ENCODE peak calls at places on chromosomes 11 and 22, in nine cellular contexts. O is Panc1; I is activated CD8-positive, alpha-beta memory T cell treated with anti-CD3 and anti-CD28 coated beads, Interleukin-2, amount 50 U/mL, for 4 hours; R is COR-L47; Z is stimulated activated CD4-positive, alpha-beta T cell treated with anti-CD3 and anti-CD28 coated beads, Interleukin-12 subunit alpha, Interleukin-12 subunit beta, amount 100 ng/mL, for 24 hours; V is stimulated activated CD8-positive, alpha-beta memory T cell treated with anti-CD3 and anti-CD28 coated beads, Interleukin-15, amount 100 ng/mL, for 48 hours; S is DMS53; L is fibroblast of lung; A is ELF-1. Q is an unnamed sample.

GRCh38 chr11:15826826-15827225 is 529.5 kb downstream of the SOX6 start:
- DNase-seq in V (no peak), O (no peak), A (peak), R (peak), S (peak), L (no peak), I (no peak), Z (no peak), Q (no peak)

GRCh38 chr11:37786214-37786755 is 1188.2 kb upstream of the RAG2 start:
- DNase-seq in O (no peak), I (no peak), L (peak), V (no peak), S (no peak), A (no peak), R (no peak), Z (no peak), Q (no peak)

GRCh38 chr11:75592699-75593098 is 30.6 kb downstream of the SERPINH1 start:
- DNase-seq in V (no peak), A (no peak), R (peak), L (no peak), S (peak), Z (no peak), O (no peak), I (no peak), Q (no peak)

GRCh38 chr11:101914349-101914736 is 467 bp upstream of the CEP126 start:
- DNase-seq in R (no peak), S (peak), A (no peak), V (no peak), O (no peak), L (peak), I (no peak), Z (no peak), Q (no peak)

GRCh38 chr11:86427441-86427840 is 52.8 kb downstream of the CCDC81 start:
- DNase-seq in R (no peak), V (no peak), I (no peak), Z (no peak), L (no peak), O (no peak), S (no peak), A (no peak), Q (no peak)

GRCh38 chr22:31846161-31847115 is 92.6 kb downstream of the DEPDC5 start:
- DNase-seq in V (no peak), Z (no peak), I (no peak), A (peak), R (no peak), O (no peak), S (peak), L (peak), Q (no peak)

GRCh38 chr22:33746501-33746928 is 173.8 kb downstream of the LARGE1 start:
- DNase-seq in O (no peak), L (no peak), I (no peak), Z (no peak), S (peak), R (no peak), V (no peak), A (no peak), Q (no peak)

GRCh38 chr11:41920374-41920773 is 460.9 kb upstream of the LRRC4C start:
- DNase-seq in R (no peak), Z (no peak), O (no peak), V (no peak), L (no peak), S (no peak), I (no peak), A (no peak), Q (no peak)

GRCh38 chr11:45535033-45535432 is 130.4 kb downstream of the CHST1 start:
- DNase-seq in V (no peak), A (no peak), Z (no peak), S (no peak), L (no peak), R (no peak), I (no peak), O (no peak), Q (no peak)

GRCh38 chr11:13949876-13950275 is 12.6 kb upstream of the SPON1 start:
- DNase-seq in S (peak), I (no peak), V (no peak), Z (no peak), A (no peak), L (no peak), R (no peak), O (no peak), Q (no peak)

GRCh38 chr22:42920101-42920820 is 63.2 kb upstream of the ARFGAP3 start:
- DNase-seq in V (no peak), I (no peak), O (no peak), S (no peak), L (peak), Z (no peak), A (no peak), R (no peak), Q (no peak)

GRCh38 chr11:33157103-33158027 is 3.9 kb downstream of the CSTF3 start:
- DNase-seq in A (no peak), R (no peak), Z (no peak), I (no peak), L (peak), V (no peak), O (no peak), S (peak), Q (no peak)

GRCh38 chr22:36359172-36359973 is 28.4 kb downstream of the MYH9 start:
- DNase-seq in S (no peak), R (no peak), L (no peak), O (no peak), Z (no peak), I (no peak), V (no peak), A (no peak), Q (no peak)

GRCh38 chr11:73095613-73096012 is 46.5 kb downstream of the FCHSD2 start:
- DNase-seq in I (no peak), S (no peak), L (no peak), V (no peak), Z (no peak), O (no peak), R (no peak), A (no peak), Q (no peak)

GRCh38 chr22:27965547-27965946 is 46.5 kb upstream of the PITPNB start:
- DNase-seq in R (no peak), L (no peak), Z (no peak), S (peak), O (no peak), V (no peak), I (no peak), A (no peak), Q (no peak)

GRCh38 chr11:37858398-37858797 is 1260.4 kb upstream of the RAG2 start:
- DNase-seq in O (no peak), Z (no peak), L (no peak), I (no peak), A (no peak), V (no peak), S (peak), R (no peak), Q (no peak)

GRCh38 chr11:95339554-95339953 is 108.6 kb upstream of the SESN3 start:
- DNase-seq in O (no peak), Z (no peak), S (no peak), V (no peak), I (no peak), R (no peak), A (no peak), L (peak), Q (no peak)

GRCh38 chr11:92750794-92751193 is 218.7 kb upstream of the MTNR1B start:
- DNase-seq in L (no peak), O (no peak), S (no peak), Z (no peak), V (no peak), A (no peak), R (no peak), I (no peak), Q (no peak)

GRCh38 chr22:24146791-24147353 is 34.4 kb upstream of the SUSD2 start:
- DNase-seq in R (no peak), I (no peak), V (no peak), Z (no peak), S (peak), L (peak), O (no peak), A (no peak), Q (no peak)

GRCh38 chr11:31797227-31798056 is 13.7 kb downstream of the PAX6 start:
- DNase-seq in S (peak), L (no peak), V (no peak), O (no peak), I (no peak), R (no peak), Z (no peak), A (peak), Q (no peak)

GRCh38 chr11:123351375-123351774 is 78.7 kb upstream of the GRAMD1B start:
- DNase-seq in Z (no peak), L (no peak), R (no peak), A (peak), V (no peak), S (no peak), O (no peak), I (no peak), Q (no peak)

GRCh38 chr11:122020902-122021301 is 95.1 kb downstream of the BLID start:
- DNase-seq in I (no peak), A (no peak), V (no peak), S (no peak), L (no peak), R (no peak), O (no peak), Z (no peak), Q (no peak)

GRCh38 chr11:109680127-109680526 is 258.1 kb downstream of the C11orf87 start:
- DNase-seq in I (no peak), L (peak), A (no peak), R (no peak), O (no peak), V (no peak), S (no peak), Z (no peak), Q (no peak)

GRCh38 chr11:22065472-22065871 is 127.4 kb upstream of the ANO5 start:
- DNase-seq in S (no peak), I (no peak), R (no peak), L (no peak), O (no peak), A (no peak), V (no peak), Z (no peak), Q (no peak)

GRCh38 chr22:39311592-39312400 is 7.6 kb downstream of the RPL3 start:
- DNase-seq in R (no peak), I (no peak), Z (no peak), A (peak), L (no peak), O (no peak), S (peak), V (no peak), Q (no peak)

GRCh38 chr11:46413755-46414465 is 22.3 kb upstream of the CHRM4 start:
- DNase-seq in S (peak), I (no peak), V (no peak), R (peak), L (no peak), O (no peak), Z (no peak), A (no peak), Q (no peak)

GRCh38 chr11:120914021-120914420 is 109.9 kb upstream of the TBCEL start:
- DNase-seq in R (no peak), S (no peak), V (no peak), O (no peak), A (no peak), Z (no peak), L (no peak), I (no peak), Q (no peak)

GRCh38 chr22:22909605-22910271 is 22.1 kb downstream of the IGLL5 start:
- DNase-seq in R (no peak), I (no peak), V (no peak), O (no peak), A (no peak), L (no peak), Z (no peak), S (no peak), Q (no peak)

GRCh38 chr11:126318642-126319373 is 14.9 kb downstream of the DCPS start:
- DNase-seq in Z (no peak), R (no peak), S (no peak), L (peak), I (peak), O (no peak), A (no peak), V (no peak), Q (no peak)

GRCh38 chr11:66559141-66559861 is 9.1 kb downstream of the CTSF start:
- DNase-seq in Z (no peak), V (no peak), O (no peak), I (peak), A (no peak), S (peak), L (no peak), R (no peak), Q (no peak)

Q was measured in thoracic aorta.